ENCODE peak calls at places on chromosomes 2 and 18, in six cellular contexts. Y is left ventricle myocardium inferior, Z is spleen, V is upper lobe of right lung, R is HFF-Myc, O is neural progenitor cell. E is an unnamed sample.

GRCh38 chr2:233822781-233823730 is 31.3 kb downstream of the HJURP start:
- DNase-seq in R (no peak), Z (no peak), O (no peak), V (peak), Y (no peak), E (no peak)

GRCh38 chr18:44790860-44791259 is 110.2 kb downstream of the SETBP1 start:
- DNase-seq in Z (no peak), V (no peak), R (no peak), O (no peak), Y (no peak), E (no peak)

GRCh38 chr2:51795248-51795888 is 763.4 kb upstream of the NRXN1 start:
- DNase-seq in Y (no peak), V (no peak), O (peak), R (no peak), Z (no peak), E (no peak)

GRCh38 chr2:203562283-203562682 is 27.2 kb upstream of the RAPH1 start:
- DNase-seq in Y (no peak), R (no peak), V (no peak), Z (no peak), O (peak), E (no peak)

GRCh38 chr2:159904127-159904564 is 106.1 kb upstream of the CD302 start:
- DNase-seq in O (no peak), Z (peak), V (peak), R (no peak), Y (no peak), E (no peak)

GRCh38 chr2:47056875-47057731 is 98.0 kb downstream of the STPG4 start:
- DNase-seq in V (no peak), Z (no peak), R (no peak), O (no peak), Y (peak), E (no peak)

GRCh38 chr2:29322011-29322410 is 206.8 kb downstream of the CLIP4 start:
- DNase-seq in V (no peak), O (no peak), R (no peak), Z (no peak), Y (no peak), E (no peak)

GRCh38 chr2:240405133-240405532 is 30.3 kb upstream of the GPC1 start:
- DNase-seq in Z (peak), R (no peak), Y (no peak), V (peak), O (no peak), E (no peak)

GRCh38 chr2:150370600-150370999 is 116.9 kb downstream of the RND3 start:
- DNase-seq in Y (no peak), Z (no peak), V (no peak), R (no peak), O (no peak), E (no peak)

GRCh38 chr2:112784199-112785189 is at the start of gene IL1A:
- DNase-seq in Y (no peak), O (peak), Z (no peak), R (no peak), V (no peak), E (peak)

GRCh38 chr2:219475697-219476604 is 22.7 kb upstream of the GMPPA start:
- DNase-seq in O (peak), V (peak), Y (peak), Z (no peak), R (no peak), E (no peak)

GRCh38 chr2:222861411-222862067 is 703 bp downstream of the ACSL3 start:
- DNase-seq in V (peak), O (no peak), Y (peak), Z (peak), R (no peak), E (no peak)

GRCh38 chr2:235594041-235594440 is 100.2 kb downstream of the AGAP1 start:
- DNase-seq in V (no peak), Z (no peak), R (peak), O (peak), Y (no peak), E (peak)

GRCh38 chr18:54130177-54130576 is 94.3 kb downstream of the MBD2 start:
- DNase-seq in Z (no peak), O (no peak), R (no peak), Y (no peak), V (no peak), E (no peak)

GRCh38 chr2:101793277-101793969 is 95.9 kb downstream of the MAP4K4 start:
- DNase-seq in Y (no peak), V (no peak), O (peak), R (no peak), Z (no peak), E (no peak)

GRCh38 chr2:156565066-156565710 is 129.0 kb downstream of the GPD2 start:
- DNase-seq in Z (no peak), V (no peak), Y (no peak), R (peak), O (peak), E (peak)

GRCh38 chr2:222490100-222490499 is 65.8 kb downstream of the SGPP2 start:
- DNase-seq in O (no peak), V (no peak), Z (no peak), Y (no peak), R (no peak), E (no peak)

GRCh38 chr2:42792583-42793313 is at the start of gene HAAO:
- DNase-seq in Z (peak), V (peak), Y (peak), R (no peak), O (peak), E (no peak)

GRCh38 chr2:215283221-215283620 is 28.6 kb upstream of the ATIC start:
- DNase-seq in O (no peak), R (no peak), V (no peak), Z (no peak), Y (no peak), E (no peak)

GRCh38 chr18:50817898-50818250 is 1.9 kb downstream of the MRO start:
- DNase-seq in O (no peak), R (no peak), Y (no peak), Z (no peak), V (no peak), E (peak)

GRCh38 chr2:233966388-233966787 is 49.2 kb downstream of the TRPM8 start:
- DNase-seq in R (no peak), Z (no peak), V (no peak), O (no peak), Y (no peak), E (no peak)

GRCh38 chr2:221060335-221060734 is 511.8 kb downstream of the EPHA4 start:
- DNase-seq in R (no peak), O (no peak), Y (no peak), V (no peak), Z (no peak), E (no peak)

GRCh38 chr2:130760754-130761751 is 5.7 kb downstream of the AMER3 start:
- DNase-seq in O (no peak), Z (peak), R (no peak), V (no peak), Y (no peak), E (no peak)
- TF ChIP-seq CTCF in O (no peak), Z (no peak), R (no peak), V (no peak), Y (no peak), E (no peak)

DNA sequence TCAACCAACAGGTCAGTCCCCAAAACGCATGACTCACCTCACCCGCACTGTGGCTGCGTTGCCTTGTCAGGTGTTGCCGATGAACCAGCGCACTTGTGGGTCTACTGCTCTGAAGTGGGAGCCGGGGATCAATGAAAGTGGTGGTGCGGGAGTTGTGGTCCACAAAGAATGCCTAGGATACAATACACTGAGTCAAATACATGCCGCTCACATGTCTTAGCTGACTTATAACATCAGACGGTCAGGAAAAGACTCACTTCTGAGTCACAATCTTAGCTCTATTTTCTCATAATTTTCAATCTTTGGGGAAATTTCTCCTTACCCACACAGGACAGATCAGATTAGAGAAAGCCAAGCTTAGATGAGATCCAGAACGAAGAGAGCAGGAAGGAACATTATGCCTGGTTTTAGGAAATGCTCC is 107.1 kb upstream of the STK17B start:
- DNase-seq in O (no peak), Z (peak), V (no peak), Y (no peak), R (no peak), E (peak)
- H3K4me3 ChIP-seq in O (no peak), Z (no peak), V (no peak), Y (no peak), R (no peak), E (no peak)

DNA sequence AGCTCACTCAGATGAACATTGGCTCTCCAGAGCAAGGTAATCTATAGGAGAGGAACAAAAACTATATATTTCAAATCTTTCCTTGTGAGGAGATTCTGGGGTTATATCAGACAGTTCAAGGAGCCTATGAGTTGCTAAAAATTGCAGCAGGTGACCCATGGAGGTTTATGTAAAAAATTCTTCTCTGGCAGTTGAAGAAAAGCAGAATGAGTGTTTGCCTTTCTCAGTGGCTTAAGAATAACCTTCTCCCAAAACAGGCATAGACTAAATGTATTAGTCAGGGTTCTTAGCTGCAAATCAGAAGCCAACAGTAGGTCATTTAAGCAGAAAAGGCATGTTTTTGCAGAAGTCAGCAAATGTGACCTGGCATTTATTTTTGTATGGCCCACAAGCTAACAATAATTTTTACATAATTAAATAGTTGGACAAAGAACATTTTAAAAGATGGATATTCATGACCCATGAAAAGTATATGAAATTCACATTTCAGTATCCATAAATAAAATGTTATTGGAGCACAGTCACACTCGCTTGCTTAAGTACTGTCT is 93.3 kb upstream of the TLK1 start:
- DNase-seq in Y (no peak), V (no peak), Z (no peak), R (no peak), O (no peak), E (no peak)
- TF ChIP-seq CTCF in Y (no peak), V (no peak), Z (no peak), R (no peak), O (no peak), E (no peak)

GRCh38 chr2:36568533-36569246 is 29.3 kb downstream of the FEZ2 start:
- DNase-seq in V (no peak), O (no peak), R (peak), Y (no peak), Z (no peak), E (no peak)
- H3K4me3 ChIP-seq in V (no peak), O (no peak), R (no peak), Y (no peak), Z (no peak), E (no peak)

GRCh38 chr2:106599540-106599939 is 112.4 kb downstream of the CD8B2 start:
- DNase-seq in R (no peak), Z (no peak), Y (no peak), V (no peak), O (no peak), E (no peak)

GRCh38 chr2:106602042-106602441 is 114.9 kb downstream of the CD8B2 start:
- DNase-seq in Y (no peak), R (no peak), O (no peak), Z (no peak), V (no peak), E (no peak)

DNA sequence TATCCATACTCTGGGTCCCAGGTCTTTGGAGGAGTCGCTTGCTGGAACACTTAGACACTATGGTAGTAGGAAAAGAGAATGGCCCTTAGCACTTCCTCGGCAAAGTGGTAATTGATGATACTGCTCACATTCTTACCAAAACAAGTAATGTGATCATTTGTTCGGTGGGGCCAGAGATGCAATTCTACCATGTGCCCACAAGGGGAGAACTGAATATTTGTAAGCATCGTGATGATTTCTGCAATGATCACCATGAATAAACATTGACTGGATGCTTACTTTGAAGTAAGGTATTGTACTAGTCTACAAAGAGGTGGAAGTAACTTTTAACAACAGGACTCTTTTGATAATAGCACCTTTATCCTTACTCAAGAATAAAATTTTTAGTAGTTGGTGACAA is 109.7 kb downstream of the CD8B2 start:
- DNase-seq in Z (no peak), V (no peak), R (no peak), O (peak), Y (no peak), E (no peak)
- TF ChIP-seq CTCF in Z (peak), V (peak), R (peak), O (peak), Y (peak), E (peak)